ENCODE peak calls at places on chromosome X, in six cellular contexts. One of them, this sample, is unnamed.
A peak's percentile ranks its signal among the peaks of the same experiment; 100 is the strongest.

GRCh38 chrX:124634363-124634762 is 288.0 kb downstream of the SH2D1A start:
- DNase-seq in body of pancreas: no peak
- DNase-seq in GM23248: no peak
- DNase-seq in neuronal stem cell: no peak
- DNase-seq in cardiac muscle cell: no peak
- DNase-seq in H7: no peak
- DNase-seq in this sample: no peak

GRCh38 chrX:119069128-119069527 is 3.7 kb upstream of the CT47C1 start:
- DNase-seq in GM23248: no peak
- DNase-seq in H7: no peak
- DNase-seq in cardiac muscle cell: no peak
- DNase-seq in body of pancreas: no peak
- DNase-seq in neuronal stem cell: no peak
- DNase-seq in this sample: no peak

GRCh38 chrX:124555036-124555595 is 208.8 kb downstream of the SH2D1A start:
- DNase-seq in body of pancreas: no peak
- DNase-seq in cardiac muscle cell: peak; percentile 21
- DNase-seq in GM23248: peak; percentile 45
- DNase-seq in H7: no peak
- DNase-seq in neuronal stem cell: no peak
- DNase-seq in this sample: no peak

GRCh38 chrX:8192276-8192675 is 21.2 kb upstream of the VCX2 start:
- DNase-seq in GM23248: no peak
- DNase-seq in cardiac muscle cell: no peak
- DNase-seq in body of pancreas: no peak
- DNase-seq in H7: no peak
- DNase-seq in neuronal stem cell: no peak
- DNase-seq in this sample: no peak

GRCh38 chrX:113391875-113392274 is 551.2 kb upstream of the AMOT start:
- DNase-seq in cardiac muscle cell: no peak
- DNase-seq in H7: no peak
- DNase-seq in neuronal stem cell: no peak
- DNase-seq in body of pancreas: no peak
- DNase-seq in GM23248: no peak
- DNase-seq in this sample: no peak

GRCh38 chrX:39894626-39895025 is 203.1 kb downstream of the BCOR start:
- DNase-seq in GM23248: no peak
- DNase-seq in H7: peak; percentile 63
- DNase-seq in cardiac muscle cell: peak; percentile 30
- DNase-seq in neuronal stem cell: no peak
- DNase-seq in body of pancreas: peak; percentile 26
- DNase-seq in this sample: no peak

GRCh38 chrX:15680401-15680800 is 15.8 kb upstream of the CLTRN start:
- DNase-seq in body of pancreas: no peak
- DNase-seq in GM23248: peak; percentile 21
- DNase-seq in cardiac muscle cell: peak; percentile 51
- DNase-seq in H7: no peak
- DNase-seq in neuronal stem cell: no peak
- DNase-seq in this sample: no peak

GRCh38 chrX:41538707-41539106 is 91.6 kb downstream of the NYX start:
- DNase-seq in cardiac muscle cell: no peak
- DNase-seq in GM23248: no peak
- DNase-seq in H7: no peak
- DNase-seq in body of pancreas: no peak
- DNase-seq in neuronal stem cell: no peak
- DNase-seq in this sample: no peak

GRCh38 chrX:139759637-139760036 is 51.7 kb upstream of the MCF2 start:
- DNase-seq in cardiac muscle cell: peak; percentile 39
- DNase-seq in neuronal stem cell: peak; percentile 2
- DNase-seq in GM23248: peak; percentile 38
- DNase-seq in body of pancreas: no peak
- DNase-seq in H7: peak; percentile 26
- DNase-seq in this sample: peak; percentile 17

GRCh38 chrX:42176790-42177189 is 253.4 kb upstream of the CASK start:
- DNase-seq in cardiac muscle cell: no peak
- DNase-seq in neuronal stem cell: no peak
- DNase-seq in body of pancreas: no peak
- DNase-seq in H7: no peak
- DNase-seq in GM23248: no peak
- DNase-seq in this sample: no peak

GRCh38 chrX:151703487-151703886 is 8.2 kb downstream of the PRRG3 start:
- DNase-seq in H7: no peak
- DNase-seq in cardiac muscle cell: no peak
- DNase-seq in neuronal stem cell: no peak
- DNase-seq in body of pancreas: peak; percentile 27
- DNase-seq in GM23248: peak; percentile 34
- DNase-seq in this sample: peak; percentile 47

GRCh38 chrX:41273638-41274037 is 60.3 kb upstream of the DDX3X start:
- DNase-seq in neuronal stem cell: no peak
- DNase-seq in body of pancreas: no peak
- DNase-seq in GM23248: peak; percentile 33
- DNase-seq in H7: no peak
- DNase-seq in cardiac muscle cell: peak; percentile 19
- DNase-seq in this sample: peak; percentile 16

GRCh38 chrX:20693071-20693470 is 426.4 kb upstream of the RPS6KA3 start:
- DNase-seq in cardiac muscle cell: no peak
- DNase-seq in GM23248: peak; percentile 70
- DNase-seq in neuronal stem cell: no peak
- DNase-seq in body of pancreas: no peak
- DNase-seq in H7: no peak
- DNase-seq in this sample: no peak

GRCh38 chrX:152915541-152916241 is 17.8 kb downstream of the ZNF185 start:
- DNase-seq in neuronal stem cell: no peak
- DNase-seq in cardiac muscle cell: peak; percentile 32
- DNase-seq in H7: peak; percentile 88
- DNase-seq in body of pancreas: no peak
- DNase-seq in GM23248: peak; percentile 65
- DNase-seq in this sample: peak; percentile 41

GRCh38 chrX:17697191-17697590 is 40.1 kb upstream of the SCML1 start:
- DNase-seq in body of pancreas: no peak
- DNase-seq in H7: no peak
- DNase-seq in GM23248: peak; percentile 40
- DNase-seq in cardiac muscle cell: peak; percentile 51
- DNase-seq in neuronal stem cell: no peak
- DNase-seq in this sample: no peak

GRCh38 chrX:10971759-10972158 is 139.4 kb upstream of the HCCS start:
- DNase-seq in GM23248: no peak
- DNase-seq in body of pancreas: no peak
- DNase-seq in neuronal stem cell: no peak
- DNase-seq in cardiac muscle cell: no peak
- DNase-seq in H7: no peak
- DNase-seq in this sample: no peak

DNA sequence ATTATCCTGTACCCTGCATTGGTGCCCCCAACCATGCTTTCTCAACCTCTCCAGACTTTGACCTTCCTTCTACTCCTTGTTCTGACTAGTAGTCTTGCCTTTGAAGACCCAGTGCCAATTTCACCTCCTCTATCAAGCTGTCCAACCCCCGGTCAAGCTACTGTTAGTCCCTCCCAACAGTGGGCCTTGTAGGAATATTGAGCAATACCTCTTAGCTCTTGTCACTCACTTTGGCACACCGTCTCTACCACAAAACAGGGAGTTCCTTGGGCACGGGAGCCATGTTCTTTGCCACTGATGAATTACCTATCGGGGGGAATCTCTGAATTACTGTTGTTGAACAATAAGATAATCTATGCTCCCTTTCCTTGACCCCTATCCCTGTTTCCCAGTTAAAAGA is 25.2 kb downstream of the LAS1L start:
- DNase-seq in body of pancreas: no peak
- DNase-seq in H7: no peak
- DNase-seq in GM23248: no peak
- DNase-seq in neuronal stem cell: no peak
- DNase-seq in cardiac muscle cell: no peak
- DNase-seq in this sample: no peak
- H3K36me3 ChIP-seq in body of pancreas: no peaks in the 10 kb centered on the region
- H3K36me3 ChIP-seq in H7: peaks cover 6% of the 10 kb centered on the region
- H3K36me3 ChIP-seq in GM23248: no peaks in the 10 kb centered on the region
- H3K36me3 ChIP-seq in neuronal stem cell: no peaks in the 10 kb centered on the region
- H3K36me3 ChIP-seq in cardiac muscle cell: no peaks in the 10 kb centered on the region
- H3K36me3 ChIP-seq in this sample: peaks cover 63% of the 10 kb centered on the region

GRCh38 chrX:115330498-115331138 is 41.1 kb downstream of the LUZP4 start:
- DNase-seq in body of pancreas: peak; percentile 23
- DNase-seq in neuronal stem cell: no peak
- DNase-seq in GM23248: peak; percentile 71
- DNase-seq in H7: peak; percentile 47
- DNase-seq in cardiac muscle cell: peak; percentile 82
- DNase-seq in this sample: peak; percentile 70
- H3K4me3 ChIP-seq in body of pancreas: no peak overlapping the region
- H3K4me3 ChIP-seq in neuronal stem cell: no peak overlapping the region
- H3K4me3 ChIP-seq in GM23248: no peak overlapping the region
- H3K4me3 ChIP-seq in H7: peak overlapping the region; percentile 8
- H3K4me3 ChIP-seq in cardiac muscle cell: peak overlapping the region; percentile 15
- H3K4me3 ChIP-seq in this sample: no peak overlapping the region

GRCh38 chrX:12811658-12812057 is 20.4 kb downstream of the PRPS2 start:
- DNase-seq in neuronal stem cell: no peak
- DNase-seq in GM23248: no peak
- DNase-seq in body of pancreas: no peak
- DNase-seq in cardiac muscle cell: no peak
- DNase-seq in H7: no peak
- DNase-seq in this sample: no peak
- H3K27me3 ChIP-seq in neuronal stem cell: no peaks in the 10 kb centered on the region
- H3K27me3 ChIP-seq in GM23248: no peaks in the 10 kb centered on the region
- H3K27me3 ChIP-seq in body of pancreas: no peaks in the 10 kb centered on the region
- H3K27me3 ChIP-seq in cardiac muscle cell: no peaks in the 10 kb centered on the region
- H3K27me3 ChIP-seq in H7: no peaks in the 10 kb centered on the region
- H3K27me3 ChIP-seq in this sample: no peaks in the 10 kb centered on the region

DNA sequence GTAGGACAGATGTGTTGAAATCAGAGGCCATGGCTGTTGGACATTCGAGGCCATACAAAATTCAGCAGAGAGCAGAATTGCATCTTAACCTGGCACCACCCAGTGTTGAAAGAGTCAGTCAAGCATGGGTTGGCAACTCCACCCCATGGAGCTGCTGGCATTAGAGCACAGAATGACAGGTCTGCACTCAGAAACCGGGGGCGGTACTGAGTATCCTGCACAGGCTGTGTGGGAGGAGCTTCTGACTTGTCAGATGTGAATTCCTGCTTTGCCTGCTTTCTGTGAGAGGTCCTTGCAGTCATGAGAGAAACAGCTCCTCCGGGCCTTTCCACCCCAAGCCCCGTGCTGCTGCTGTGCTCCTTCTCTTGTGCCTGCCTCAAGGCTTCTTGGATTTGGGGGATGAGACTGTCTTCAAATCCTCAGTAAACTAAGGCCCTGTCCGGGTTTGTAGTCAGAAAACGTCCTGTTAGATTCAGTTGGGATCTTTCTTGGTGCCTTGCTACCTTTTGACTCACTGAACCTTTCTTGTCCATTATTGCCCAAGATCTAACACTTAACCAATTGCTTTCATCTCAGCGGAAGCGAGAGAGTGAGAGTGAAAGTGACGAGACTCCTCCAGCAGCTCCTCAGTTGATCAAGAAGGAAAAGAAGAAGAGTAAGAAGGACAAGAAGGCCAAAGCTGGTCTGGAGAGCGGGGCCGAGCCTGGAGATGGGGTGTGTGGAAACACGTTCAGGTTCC is 13.1 kb downstream of the DKC1 start:
- DNase-seq in neuronal stem cell: no peak
- DNase-seq in GM23248: peak; percentile 71
- DNase-seq in cardiac muscle cell: peak; percentile 36
- DNase-seq in H7: no peak
- DNase-seq in body of pancreas: no peak
- DNase-seq in this sample: no peak
- H3K36me3 ChIP-seq in neuronal stem cell: peaks cover 27% of the 10 kb centered on the region
- H3K36me3 ChIP-seq in GM23248: peaks cover 7% of the 10 kb centered on the region
- H3K36me3 ChIP-seq in cardiac muscle cell: peaks cover 8% of the 10 kb centered on the region
- H3K36me3 ChIP-seq in H7: peaks cover 32% of the 10 kb centered on the region
- H3K36me3 ChIP-seq in body of pancreas: peaks cover 4% of the 10 kb centered on the region
- H3K36me3 ChIP-seq in this sample: peaks cover 91% of the 10 kb centered on the region

GRCh38 chrX:1646009-1646408 is 31.1 kb downstream of the ASMT start:
- DNase-seq in cardiac muscle cell: no peak
- DNase-seq in neuronal stem cell: no peak
- DNase-seq in GM23248: no peak
- DNase-seq in H7: no peak
- DNase-seq in body of pancreas: no peak
- DNase-seq in this sample: no peak

GRCh38 chrX:1649623-1650022 is 34.8 kb downstream of the ASMT start:
- DNase-seq in cardiac muscle cell: no peak
- DNase-seq in GM23248: peak; percentile 17
- DNase-seq in neuronal stem cell: peak; percentile 63
- DNase-seq in H7: peak; percentile 85
- DNase-seq in body of pancreas: no peak
- DNase-seq in this sample: no peak
- H3K4me3 ChIP-seq in cardiac muscle cell: no peak overlapping the region
- H3K4me3 ChIP-seq in GM23248: peak overlapping the region; percentile 71
- H3K4me3 ChIP-seq in neuronal stem cell: no peak overlapping the region
- H3K4me3 ChIP-seq in H7: no peak overlapping the region
- H3K4me3 ChIP-seq in body of pancreas: no peak overlapping the region
- H3K4me3 ChIP-seq in this sample: no peak overlapping the region

DNA sequence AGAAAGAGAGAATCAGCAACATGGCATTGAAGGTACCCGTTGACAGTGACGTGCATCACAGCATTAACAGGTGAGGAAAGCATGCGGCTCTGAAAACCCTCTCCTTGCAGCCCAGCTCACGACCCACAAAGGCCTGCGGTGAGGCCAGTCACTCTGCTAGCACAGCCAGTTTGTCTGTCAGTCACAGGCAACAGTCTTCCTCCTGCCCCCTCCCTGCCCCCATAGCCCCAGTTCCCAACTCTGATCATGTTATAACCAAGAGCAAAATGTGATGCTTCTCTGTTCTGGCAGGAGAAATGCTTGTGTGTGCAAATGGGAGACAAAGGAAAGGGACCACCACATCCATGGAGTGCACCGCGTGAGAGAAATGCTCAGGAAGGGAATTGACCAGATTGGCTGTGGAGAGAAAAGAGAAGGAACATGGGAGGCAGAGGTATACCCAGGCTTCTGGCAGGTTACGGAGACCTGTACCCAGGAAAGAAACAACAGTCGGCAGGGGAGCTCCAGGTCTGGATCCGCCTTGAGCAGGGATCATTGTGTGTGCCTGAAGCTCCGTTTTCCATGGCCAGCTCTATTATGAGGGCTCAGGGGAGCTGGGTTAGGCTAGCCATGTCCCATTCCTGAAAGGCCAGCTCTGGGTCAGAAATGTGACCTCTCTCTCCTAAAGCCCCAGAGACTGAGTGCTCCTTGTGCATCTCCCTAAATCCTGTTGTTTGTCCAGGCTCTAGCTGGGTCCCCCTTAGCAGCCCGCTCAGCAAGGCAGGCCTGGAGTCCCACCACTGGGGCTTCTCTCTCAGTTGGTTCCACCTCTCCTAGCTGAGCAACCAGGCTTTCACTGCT is 139.7 kb upstream of the MAMLD1 start:
- DNase-seq in H7: no peak
- DNase-seq in GM23248: no peak
- DNase-seq in body of pancreas: no peak
- DNase-seq in neuronal stem cell: no peak
- DNase-seq in cardiac muscle cell: no peak
- DNase-seq in this sample: no peak
- H3K27me3 ChIP-seq in H7: peaks cover 63% of the 10 kb centered on the region
- H3K27me3 ChIP-seq in GM23248: no peaks in the 10 kb centered on the region
- H3K27me3 ChIP-seq in body of pancreas: no peaks in the 10 kb centered on the region
- H3K27me3 ChIP-seq in neuronal stem cell: peaks cover 38% of the 10 kb centered on the region
- H3K27me3 ChIP-seq in cardiac muscle cell: peaks cover 46% of the 10 kb centered on the region
- H3K27me3 ChIP-seq in this sample: no peaks in the 10 kb centered on the region

This sample was measured in HAP-1.